ENCODE peak calls at places on chromosomes 12 and 14, in five cellular contexts. A is SK-N-SH, N is GM12878, Z is K562, G is HepG2. I is an unnamed sample.

GRCh38 chr14:103908580-103908979 is 19.7 kb upstream of the TDRD9 start:
- DNase-seq in Z (no peak), G (no peak), A (no peak), N (no peak), I (no peak)

GRCh38 chr12:124294686-124295315 is at the start of gene RFLNA:
- DNase-seq in Z (no peak), N (no peak), A (peak; percentile 78), G (no peak), I (no peak)

GRCh38 chr14:89269404-89269803 is 147.6 kb downstream of the FOXN3 start:
- DNase-seq in G (peak; percentile 49), N (no peak), A (no peak), Z (no peak), I (no peak)

GRCh38 chr12:52713960-52714886 is 10.9 kb upstream of the KRT77 start:
- DNase-seq in N (no peak), G (no peak), Z (no peak), A (peak; percentile 67), I (no peak)

GRCh38 chr12:7376196-7376595 is 67.8 kb downstream of the CD163L1 start:
- DNase-seq in G (no peak), Z (no peak), A (no peak), N (no peak), I (peak; percentile 72)

GRCh38 chr14:60094306-60094897 is 2.7 kb downstream of the PCNX4 start:
- DNase-seq in A (no peak), G (peak; percentile 90), Z (peak; percentile 44), N (no peak), I (peak; percentile 70)

GRCh38 chr12:88419794-88420193 is 160.5 kb downstream of the KITLG start:
- DNase-seq in G (no peak), N (no peak), Z (no peak), A (no peak), I (peak; percentile 17)

GRCh38 chr14:50045039-50045711 is 71.2 kb downstream of the VCPKMT start:
- DNase-seq in G (peak; percentile 82), A (peak; percentile 32), N (peak; percentile 54), Z (no peak), I (peak; percentile 88)

GRCh38 chr14:94113490-94113889 is 3.0 kb downstream of the IFI27 start:
- DNase-seq in A (peak; percentile 64), N (no peak), G (no peak), Z (no peak), I (peak; percentile 22)

GRCh38 chr14:37584211-37585100 is 10.6 kb downstream of the FOXA1 start:
- DNase-seq in N (no peak), Z (no peak), G (no peak), A (no peak), I (no peak)

GRCh38 chr12:20212658-20213387 is 155.5 kb upstream of the PDE3A start:
- DNase-seq in Z (no peak), G (no peak), A (peak; percentile 61), N (no peak), I (peak; percentile 98)

GRCh38 chr12:133180669-133181068 is 626 bp upstream of the ZNF268 start:
- DNase-seq in Z (no peak), G (no peak), N (no peak), A (no peak), I (no peak)

GRCh38 chr14:80446356-80446755 is 235.1 kb upstream of the DIO2 start:
- DNase-seq in G (no peak), A (no peak), Z (no peak), N (no peak), I (peak; percentile 32)

GRCh38 chr14:103292426-103293374 is 41.3 kb upstream of the EIF5 start:
- DNase-seq in G (peak; percentile 44), A (peak; percentile 88), Z (peak; percentile 70), N (peak; percentile 52), I (peak; percentile 53)

GRCh38 chr12:59710964-59711363 is 115.1 kb downstream of the SLC16A7 start:
- DNase-seq in N (no peak), A (no peak), G (no peak), Z (no peak), I (no peak)

GRCh38 chr12:122182887-122183587 is at the start of gene LRRC43:
- DNase-seq in A (peak; percentile 83), G (no peak), N (no peak), Z (no peak), I (no peak)

GRCh38 chr12:47111392-47111778 is 31.6 kb upstream of the AMIGO2 start:
- DNase-seq in A (no peak), G (no peak), N (no peak), Z (no peak), I (no peak)

GRCh38 chr12:23855813-23856212 is 93.7 kb downstream of the SOX5 start:
- DNase-seq in N (peak; percentile 13), Z (no peak), G (no peak), A (no peak), I (no peak)

GRCh38 chr14:89856871-89857345 is 97.6 kb downstream of the EFCAB11 start:
- DNase-seq in Z (no peak), N (no peak), G (no peak), A (no peak), I (peak; percentile 51)

GRCh38 chr12:2137707-2138106 is 84.9 kb downstream of the CACNA1C start:
- DNase-seq in G (no peak), A (no peak), N (no peak), Z (no peak), I (no peak)

GRCh38 chr12:16282978-16283377 is 5.5 kb upstream of the SLC15A5 start:
- DNase-seq in N (no peak), A (no peak), Z (no peak), G (no peak), I (no peak)

GRCh38 chr12:27331927-27332324 is 710 bp upstream of the BMAL2 start:
- DNase-seq in N (no peak), G (no peak), A (no peak), Z (no peak), I (no peak)

GRCh38 chr14:33254876-33255275 is 316.2 kb downstream of the NPAS3 start:
- DNase-seq in A (no peak), G (no peak), Z (no peak), N (no peak), I (no peak)

GRCh38 chr12:4418913-4419312 is 26.7 kb downstream of the FGF6 start:
- DNase-seq in N (no peak), A (no peak), Z (no peak), G (no peak), I (no peak)

GRCh38 chr12:116164263-116164817 is 113.2 kb downstream of the MED13L start:
- DNase-seq in N (no peak), A (peak; percentile 38), Z (peak; percentile 40), G (no peak), I (peak; percentile 11)

GRCh38 chr14:95679995-95680735 is 6.1 kb upstream of the TCL1B start:
- DNase-seq in G (peak; percentile 21), Z (no peak), A (no peak), N (no peak), I (no peak)

GRCh38 chr14:88463318-88463717 is 77.9 kb downstream of the SPATA7 start:
- DNase-seq in G (peak; percentile 53), Z (peak; percentile 23), A (no peak), N (no peak), I (no peak)

GRCh38 chr14:52268191-52269061 is 928 bp downstream of the PTGDR start:
- DNase-seq in G (no peak), A (peak; percentile 36), Z (no peak), N (no peak), I (peak; percentile 13)

GRCh38 chr12:73612571-73612970 is 925.1 kb upstream of the ATXN7L3B start:
- DNase-seq in G (no peak), N (no peak), A (no peak), Z (no peak), I (no peak)

GRCh38 chr12:64571346-64571745 is 38.9 kb upstream of the RASSF3 start:
- DNase-seq in G (no peak), N (no peak), Z (no peak), A (no peak), I (no peak)

GRCh38 chr12:51721281-51721940 is 127.1 kb downstream of the FIGNL2 start:
- DNase-seq in Z (peak; percentile 23), G (no peak), A (peak; percentile 87), N (no peak), I (peak; percentile 36)

GRCh38 chr12:11765817-11766794 is 116.6 kb downstream of the ETV6 start:
- DNase-seq in N (peak; percentile 92), Z (no peak), G (no peak), A (no peak), I (peak; percentile 70)

GRCh38 chr14:92457018-92457565 is 56.5 kb upstream of the RIN3 start:
- DNase-seq in Z (no peak), N (no peak), G (no peak), A (no peak), I (no peak)
- TF ChIP-seq MXI1 in Z (no peak), N (no peak), G (no peak), A (no peak), I (no peak)

GRCh38 chr14:31960039-31960438 is 117.1 kb upstream of the ARHGAP5 start:
- DNase-seq in A (no peak), N (no peak), G (no peak), Z (no peak), I (no peak)

GRCh38 chr14:31964490-31964889 is 112.6 kb upstream of the ARHGAP5 start:
- DNase-seq in G (no peak), N (no peak), Z (no peak), A (no peak), I (no peak)

GRCh38 chr14:31964979-31965734 is 111.9 kb upstream of the ARHGAP5 start:
- DNase-seq in Z (no peak), N (no peak), A (no peak), G (no peak), I (no peak)

GRCh38 chr14:31962920-31963319 is 114.2 kb upstream of the ARHGAP5 start:
- DNase-seq in G (no peak), Z (no peak), A (no peak), N (no peak), I (no peak)

GRCh38 chr14:31961881-31962280 is 115.2 kb upstream of the ARHGAP5 start:
- DNase-seq in N (no peak), Z (no peak), G (no peak), A (no peak), I (no peak)
- TF ChIP-seq MXI1 in N (no peak), Z (no peak), G (no peak), A (no peak), I (no peak)

DNA sequence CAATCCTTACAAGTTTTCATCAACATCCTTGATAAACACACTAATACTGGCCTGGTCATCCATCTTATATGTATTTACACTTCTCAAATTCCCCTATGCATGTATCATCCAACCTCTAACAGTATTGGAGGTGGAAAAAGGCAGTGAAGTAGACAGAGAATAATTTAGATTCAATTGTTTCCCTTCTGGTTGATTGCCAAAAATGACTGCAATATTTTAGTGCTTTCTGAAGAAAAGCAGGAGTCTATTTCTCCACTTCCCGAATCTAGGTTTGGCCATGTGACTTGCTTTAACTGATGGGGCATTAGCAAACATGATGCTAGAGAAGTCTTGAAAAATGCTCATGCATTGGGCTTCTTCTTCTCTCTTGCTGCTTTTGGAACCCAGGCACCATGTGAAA is 78.2 kb upstream of the METAP2 start:
- DNase-seq in Z (no peak), N (no peak), G (no peak), A (no peak), I (no peak)
- TF ChIP-seq MXI1 in Z (no peak), N (no peak), G (no peak), A (no peak), I (no peak)

GRCh38 chr14:83197271-83197670 is 1663.6 kb upstream of the SEL1L start:
- DNase-seq in N (no peak), Z (no peak), A (no peak), G (no peak), I (no peak)

DNA sequence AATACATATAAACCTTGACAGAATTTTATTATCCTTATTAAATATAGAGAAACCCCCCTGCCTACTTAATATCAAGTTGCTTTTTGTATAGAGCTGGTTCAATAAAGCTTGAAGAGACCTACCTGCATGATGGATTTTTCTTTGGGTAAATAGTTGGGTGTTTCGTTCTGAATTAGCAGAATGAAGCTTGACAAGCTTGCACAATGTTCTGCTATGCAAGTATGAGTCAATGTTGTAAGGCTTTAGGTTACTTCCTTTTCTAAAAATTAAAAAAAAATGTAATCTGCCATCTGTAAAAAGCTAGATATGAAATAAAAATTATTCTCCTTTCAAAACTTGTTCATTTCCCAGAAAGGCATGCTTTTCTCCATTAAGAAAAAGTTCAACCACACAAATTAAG is 1662.6 kb upstream of the SEL1L start:
- DNase-seq in N (no peak), Z (no peak), A (no peak), G (no peak), I (peak; percentile 47)
- TF ChIP-seq MXI1 in N (no peak), Z (no peak), A (no peak), G (no peak), I (no peak)

I was measured in IMR-90.